ENCODE peak calls at places on chromosomes 4 and X, in seven cellular contexts. D is HFF-Myc, Q is activated B cell treated with CpG ODN at 0.5 μM for 24 hours, L is stomach, O is GM10248, S is dorsolateral prefrontal cortex, C is omental fat pad. X is an unnamed sample.

GRCh38 chr4:57374866-57375595 is 264.8 kb upstream of the IGFBP7 start:
- DNase-seq in D (no peak), Q (no peak), L (no peak), O (no peak), S (no peak), C (no peak), X (no peak)

GRCh38 chr4:26130173-26130572 is 190.6 kb upstream of the RBPJ start:
- DNase-seq in D (no peak), Q (no peak), L (no peak), O (peak; percentile 63), S (no peak), C (no peak), X (peak; percentile 53)

GRCh38 chrX:51866156-51866555 is 27.3 kb upstream of the MAGED1 start:
- DNase-seq in D (no peak), Q (no peak), L (no peak), O (no peak), S (no peak), C (no peak), X (no peak)

GRCh38 chr4:71201817-71202576 is 136.8 kb upstream of the SLC4A4 start:
- DNase-seq in D (no peak), Q (no peak), L (no peak), O (no peak), S (no peak), C (no peak), X (no peak)

GRCh38 chr4:140359571-140360427 is 13.6 kb upstream of the SCOC start:
- DNase-seq in D (peak; percentile 61), Q (peak; percentile 27), L (peak; percentile 85), O (peak; percentile 47), S (peak; percentile 75), C (peak; percentile 61), X (peak; percentile 53)

GRCh38 chr4:135739354-135739753 is 1537.8 kb upstream of the PABPC4L start:
- DNase-seq in D (no peak), Q (no peak), L (no peak), O (no peak), S (no peak), C (no peak), X (no peak)

GRCh38 chr4:20639346-20639745 is 60.9 kb upstream of the PACRGL start:
- DNase-seq in D (no peak), Q (no peak), L (no peak), O (no peak), S (no peak), C (no peak), X (no peak)

GRCh38 chr4:119706804-119707203 is 78.2 kb upstream of the PDE5A start:
- DNase-seq in D (no peak), Q (no peak), L (no peak), O (no peak), S (no peak), C (no peak), X (no peak)

GRCh38 chrX:74924449-74925209 is 623 bp downstream of the NEXMIF start:
- DNase-seq in D (no peak), Q (peak; percentile 18), L (peak; percentile 59), O (peak; percentile 39), S (peak; percentile 49), C (no peak), X (peak; percentile 58)

GRCh38 chr4:5770051-5770450 is 59.0 kb downstream of the EVC start:
- DNase-seq in D (no peak), Q (no peak), L (peak; percentile 20), O (no peak), S (no peak), C (no peak), X (no peak)

GRCh38 chr4:32789026-32789608 is 2068.9 kb downstream of the PCDH7 start:
- DNase-seq in D (no peak), Q (no peak), L (no peak), O (no peak), S (no peak), C (no peak), X (no peak)

GRCh38 chr4:156158747-156159146 is 205.1 kb upstream of the CTSO start:
- DNase-seq in D (no peak), Q (no peak), L (no peak), O (peak; percentile 24), S (no peak), C (no peak), X (peak; percentile 26)

GRCh38 chrX:129139837-129140679 is 383.2 kb downstream of the SMARCA1 start:
- DNase-seq in D (no peak), Q (no peak), L (no peak), O (no peak), S (no peak), C (no peak), X (no peak)

GRCh38 chrX:18769812-18770573 is 62.5 kb downstream of the PPEF1 start:
- DNase-seq in D (no peak), Q (no peak), L (no peak), O (no peak), S (no peak), C (no peak), X (no peak)

GRCh38 chr4:45939056-45939455 is 184.8 kb downstream of the GABRG1 start:
- DNase-seq in D (no peak), Q (no peak), L (no peak), O (no peak), S (no peak), C (no peak), X (no peak)

GRCh38 chr4:60934896-60935295 is 265.2 kb upstream of the ADGRL3 start:
- DNase-seq in D (no peak), Q (no peak), L (no peak), O (no peak), S (no peak), C (no peak), X (no peak)

GRCh38 chr4:3858046-3858730 is 92.0 kb downstream of the ADRA2C start:
- DNase-seq in D (no peak), Q (no peak), L (no peak), O (no peak), S (no peak), C (no peak), X (no peak)

GRCh38 chr4:128286474-128287158 is 997 bp downstream of the PGRMC2 start:
- DNase-seq in D (no peak), Q (no peak), L (no peak), O (peak; percentile 55), S (no peak), C (no peak), X (peak; percentile 67)

GRCh38 chr4:15370296-15370695 is 57.5 kb upstream of the C1QTNF7 start:
- DNase-seq in D (no peak), Q (no peak), L (no peak), O (no peak), S (no peak), C (no peak), X (no peak)

GRCh38 chrX:97159916-97160800 is 276.4 kb downstream of the RPA4 start:
- DNase-seq in D (no peak), Q (no peak), L (no peak), O (no peak), S (no peak), C (no peak), X (no peak)

GRCh38 chrX:65637335-65637734 is 30.1 kb upstream of the MSN start:
- DNase-seq in D (no peak), Q (no peak), L (no peak), O (no peak), S (no peak), C (no peak), X (no peak)

GRCh38 chr4:84578540-84579409 is 4.2 kb upstream of the CDS1 start:
- DNase-seq in D (peak; percentile 11), Q (no peak), L (no peak), O (no peak), S (no peak), C (no peak), X (no peak)

GRCh38 chrX:134604701-134605271 is 53.5 kb downstream of the PLAC1 start:
- DNase-seq in D (no peak), Q (no peak), L (peak; percentile 74), O (no peak), S (no peak), C (no peak), X (no peak)

GRCh38 chrX:149830192-149830873 is 48.6 kb downstream of the MAGEA9 start:
- DNase-seq in D (no peak), Q (no peak), L (no peak), O (no peak), S (no peak), C (no peak), X (no peak)

GRCh38 chr4:176563591-176563990 is 229.1 kb downstream of the VEGFC start:
- DNase-seq in D (no peak), Q (no peak), L (no peak), O (no peak), S (no peak), C (no peak), X (no peak)
- TF ChIP-seq CTCF in D (no peak), Q (no peak), L (no peak), O (no peak), S (peak; percentile 18), C (no peak), X (no peak)

GRCh38 chrX:95056901-95057300 is 1382.9 kb downstream of the FAM133A start:
- DNase-seq in D (no peak), Q (no peak), L (no peak), O (no peak), S (no peak), C (no peak), X (no peak)
- TF ChIP-seq CTCF in D (no peak), Q (no peak), L (no peak), O (no peak), S (no peak), C (no peak), X (no peak)

GRCh38 chrX:80430826-80431501 is 10.7 kb downstream of the TENT5D start:
- DNase-seq in D (no peak), Q (no peak), L (no peak), O (no peak), S (no peak), C (no peak), X (peak; percentile 5)

GRCh38 chrX:80432863-80433262 is 12.6 kb downstream of the TENT5D start:
- DNase-seq in D (no peak), Q (no peak), L (no peak), O (no peak), S (no peak), C (no peak), X (no peak)

GRCh38 chrX:80432441-80432840 is 12.2 kb downstream of the TENT5D start:
- DNase-seq in D (no peak), Q (no peak), L (no peak), O (no peak), S (no peak), C (no peak), X (no peak)

DNA sequence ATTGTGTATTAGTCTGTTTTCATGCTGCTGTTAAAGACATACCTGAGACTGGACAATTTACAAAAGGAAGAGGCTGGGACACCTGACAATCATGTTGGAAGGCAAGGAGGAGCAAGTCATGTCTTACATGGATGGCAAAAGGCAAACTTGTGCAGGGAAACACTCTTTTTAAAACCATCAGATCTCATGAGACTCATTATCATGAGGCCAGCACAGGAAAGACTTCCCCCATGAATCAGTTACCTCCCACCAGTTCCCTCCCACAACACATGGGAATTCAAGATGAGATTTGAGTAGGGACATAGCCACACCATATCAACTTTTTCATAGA is 11.2 kb downstream of the TENT5D start:
- DNase-seq in D (no peak), Q (no peak), L (no peak), O (no peak), S (no peak), C (no peak), X (no peak)
- TF ChIP-seq CTCF in D (no peak), Q (no peak), L (no peak), O (no peak), S (no peak), C (no peak), X (no peak)

GRCh38 chr4:126630171-126630570 is 1002.6 kb upstream of the INTU start:
- DNase-seq in D (no peak), Q (no peak), L (no peak), O (no peak), S (no peak), C (no peak), X (no peak)

GRCh38 chr4:126628933-126629332 is 1003.8 kb upstream of the INTU start:
- DNase-seq in D (no peak), Q (no peak), L (no peak), O (no peak), S (no peak), C (no peak), X (no peak)

GRCh38 chr4:126627255-126627654 is 1005.5 kb upstream of the INTU start:
- DNase-seq in D (no peak), Q (no peak), L (no peak), O (no peak), S (no peak), C (no peak), X (no peak)
- TF ChIP-seq CTCF in D (peak; percentile 61), Q (no peak), L (no peak), O (no peak), S (no peak), C (no peak), X (peak; percentile 34)